ENCODE peak calls at places on chromosomes 4 and X, in ten cellular contexts. One of them, this sample, is unnamed.

GRCh38 chr4:31246856-31247255 is 526.7 kb downstream of the PCDH7 start:
- DNase-seq in right cardiac atrium: no peak
- DNase-seq in stimulated activated CD4-positive, alpha-beta T cell treated with anti-CD3 and anti-CD28 coated beads, TNF-alpha, amount 100 ng/mL, for 1 hour: no peak
- DNase-seq in stimulated activated naive CD8-positive, alpha-beta T cell treated with anti-CD3 and anti-CD28 coated beads, Interleukin-15, Interleukin-2, amounts not matched to agents 100 U/mL and 50 U/mL, for 24 hours: no peak
- DNase-seq in Right ventricle myocardium superior: no peak
- DNase-seq in amygdala: no peak
- DNase-seq in activated naive CD4-positive, alpha-beta T cell treated with Interleukin-2 at 50 U/mL for 16 hours: no peak
- DNase-seq in T-helper 2 cell: no peak
- DNase-seq in ureter: no peak
- DNase-seq in colonic mucosa: no peak
- DNase-seq in this sample: no peak

GRCh38 chrX:134676440-134676839 is 18.2 kb upstream of the PLAC1 start:
- DNase-seq in right cardiac atrium: no peak
- DNase-seq in stimulated activated naive CD8-positive, alpha-beta T cell treated with anti-CD3 and anti-CD28 coated beads, Interleukin-15, Interleukin-2, amounts not matched to agents 100 U/mL and 50 U/mL, for 24 hours: no peak
- DNase-seq in stimulated activated CD4-positive, alpha-beta T cell treated with anti-CD3 and anti-CD28 coated beads, TNF-alpha, amount 100 ng/mL, for 1 hour: no peak
- DNase-seq in Right ventricle myocardium superior: no peak
- DNase-seq in amygdala: no peak
- DNase-seq in colonic mucosa: no peak
- DNase-seq in activated naive CD4-positive, alpha-beta T cell treated with Interleukin-2 at 50 U/mL for 16 hours: no peak
- DNase-seq in ureter: no peak
- DNase-seq in T-helper 2 cell: no peak
- DNase-seq in this sample: no peak

GRCh38 chrX:97070346-97070745 is 186.6 kb downstream of the RPA4 start:
- DNase-seq in ureter: no peak
- DNase-seq in activated naive CD4-positive, alpha-beta T cell treated with Interleukin-2 at 50 U/mL for 16 hours: no peak
- DNase-seq in Right ventricle myocardium superior: no peak
- DNase-seq in stimulated activated CD4-positive, alpha-beta T cell treated with anti-CD3 and anti-CD28 coated beads, TNF-alpha, amount 100 ng/mL, for 1 hour: no peak
- DNase-seq in colonic mucosa: no peak
- DNase-seq in right cardiac atrium: no peak
- DNase-seq in amygdala: no peak
- DNase-seq in T-helper 2 cell: no peak
- DNase-seq in stimulated activated naive CD8-positive, alpha-beta T cell treated with anti-CD3 and anti-CD28 coated beads, Interleukin-15, Interleukin-2, amounts not matched to agents 100 U/mL and 50 U/mL, for 24 hours: no peak
- DNase-seq in this sample: no peak

GRCh38 chr4:23946307-23946706 is 56.5 kb upstream of the PPARGC1A start:
- DNase-seq in amygdala: no peak
- DNase-seq in T-helper 2 cell: no peak
- DNase-seq in Right ventricle myocardium superior: no peak
- DNase-seq in colonic mucosa: no peak
- DNase-seq in ureter: no peak
- DNase-seq in stimulated activated naive CD8-positive, alpha-beta T cell treated with anti-CD3 and anti-CD28 coated beads, Interleukin-15, Interleukin-2, amounts not matched to agents 100 U/mL and 50 U/mL, for 24 hours: no peak
- DNase-seq in activated naive CD4-positive, alpha-beta T cell treated with Interleukin-2 at 50 U/mL for 16 hours: no peak
- DNase-seq in right cardiac atrium: no peak
- DNase-seq in stimulated activated CD4-positive, alpha-beta T cell treated with anti-CD3 and anti-CD28 coated beads, TNF-alpha, amount 100 ng/mL, for 1 hour: no peak
- DNase-seq in this sample: no peak

GRCh38 chr4:103915224-103915869 is 195.6 kb upstream of the TACR3 start:
- DNase-seq in stimulated activated naive CD8-positive, alpha-beta T cell treated with anti-CD3 and anti-CD28 coated beads, Interleukin-15, Interleukin-2, amounts not matched to agents 100 U/mL and 50 U/mL, for 24 hours: no peak
- DNase-seq in ureter: no peak
- DNase-seq in Right ventricle myocardium superior: no peak
- DNase-seq in T-helper 2 cell: peak
- DNase-seq in activated naive CD4-positive, alpha-beta T cell treated with Interleukin-2 at 50 U/mL for 16 hours: no peak
- DNase-seq in stimulated activated CD4-positive, alpha-beta T cell treated with anti-CD3 and anti-CD28 coated beads, TNF-alpha, amount 100 ng/mL, for 1 hour: no peak
- DNase-seq in right cardiac atrium: no peak
- DNase-seq in amygdala: no peak
- DNase-seq in colonic mucosa: no peak
- DNase-seq in this sample: peak

GRCh38 chr4:110049951-110050925 is 137.6 kb downstream of the EGF start:
- DNase-seq in Right ventricle myocardium superior: no peak
- DNase-seq in colonic mucosa: peak
- DNase-seq in amygdala: peak
- DNase-seq in ureter: no peak
- DNase-seq in stimulated activated CD4-positive, alpha-beta T cell treated with anti-CD3 and anti-CD28 coated beads, TNF-alpha, amount 100 ng/mL, for 1 hour: no peak
- DNase-seq in activated naive CD4-positive, alpha-beta T cell treated with Interleukin-2 at 50 U/mL for 16 hours: peak
- DNase-seq in T-helper 2 cell: peak
- DNase-seq in stimulated activated naive CD8-positive, alpha-beta T cell treated with anti-CD3 and anti-CD28 coated beads, Interleukin-15, Interleukin-2, amounts not matched to agents 100 U/mL and 50 U/mL, for 24 hours: peak
- DNase-seq in right cardiac atrium: peak
- DNase-seq in this sample: peak

GRCh38 chr4:163166041-163166579 is 580 bp downstream of the NAF1 start:
- DNase-seq in ureter: peak
- DNase-seq in right cardiac atrium: peak
- DNase-seq in stimulated activated naive CD8-positive, alpha-beta T cell treated with anti-CD3 and anti-CD28 coated beads, Interleukin-15, Interleukin-2, amounts not matched to agents 100 U/mL and 50 U/mL, for 24 hours: peak
- DNase-seq in amygdala: peak
- DNase-seq in T-helper 2 cell: peak
- DNase-seq in activated naive CD4-positive, alpha-beta T cell treated with Interleukin-2 at 50 U/mL for 16 hours: peak
- DNase-seq in colonic mucosa: peak
- DNase-seq in stimulated activated CD4-positive, alpha-beta T cell treated with anti-CD3 and anti-CD28 coated beads, TNF-alpha, amount 100 ng/mL, for 1 hour: no peak
- DNase-seq in Right ventricle myocardium superior: peak
- DNase-seq in this sample: peak

GRCh38 chr4:177225605-177226004 is 84.1 kb upstream of the NEIL3 start:
- DNase-seq in right cardiac atrium: no peak
- DNase-seq in amygdala: no peak
- DNase-seq in colonic mucosa: no peak
- DNase-seq in T-helper 2 cell: peak
- DNase-seq in ureter: no peak
- DNase-seq in activated naive CD4-positive, alpha-beta T cell treated with Interleukin-2 at 50 U/mL for 16 hours: no peak
- DNase-seq in Right ventricle myocardium superior: no peak
- DNase-seq in stimulated activated naive CD8-positive, alpha-beta T cell treated with anti-CD3 and anti-CD28 coated beads, Interleukin-15, Interleukin-2, amounts not matched to agents 100 U/mL and 50 U/mL, for 24 hours: no peak
- DNase-seq in stimulated activated CD4-positive, alpha-beta T cell treated with anti-CD3 and anti-CD28 coated beads, TNF-alpha, amount 100 ng/mL, for 1 hour: no peak
- DNase-seq in this sample: no peak

GRCh38 chrX:153766871-153767673 is 3.0 kb downstream of the PLXNB3 start:
- DNase-seq in stimulated activated naive CD8-positive, alpha-beta T cell treated with anti-CD3 and anti-CD28 coated beads, Interleukin-15, Interleukin-2, amounts not matched to agents 100 U/mL and 50 U/mL, for 24 hours: no peak
- DNase-seq in right cardiac atrium: peak
- DNase-seq in activated naive CD4-positive, alpha-beta T cell treated with Interleukin-2 at 50 U/mL for 16 hours: no peak
- DNase-seq in T-helper 2 cell: no peak
- DNase-seq in colonic mucosa: no peak
- DNase-seq in Right ventricle myocardium superior: peak
- DNase-seq in ureter: no peak
- DNase-seq in amygdala: no peak
- DNase-seq in stimulated activated CD4-positive, alpha-beta T cell treated with anti-CD3 and anti-CD28 coated beads, TNF-alpha, amount 100 ng/mL, for 1 hour: no peak
- DNase-seq in this sample: no peak

GRCh38 chr4:82431026-82431745 is 796 bp downstream of the ENOPH1 start:
- DNase-seq in T-helper 2 cell: peak
- DNase-seq in amygdala: no peak
- DNase-seq in stimulated activated naive CD8-positive, alpha-beta T cell treated with anti-CD3 and anti-CD28 coated beads, Interleukin-15, Interleukin-2, amounts not matched to agents 100 U/mL and 50 U/mL, for 24 hours: peak
- DNase-seq in colonic mucosa: peak
- DNase-seq in ureter: peak
- DNase-seq in activated naive CD4-positive, alpha-beta T cell treated with Interleukin-2 at 50 U/mL for 16 hours: peak
- DNase-seq in Right ventricle myocardium superior: no peak
- DNase-seq in stimulated activated CD4-positive, alpha-beta T cell treated with anti-CD3 and anti-CD28 coated beads, TNF-alpha, amount 100 ng/mL, for 1 hour: no peak
- DNase-seq in right cardiac atrium: peak
- DNase-seq in this sample: no peak

GRCh38 chrX:138519296-138519695 is 192.2 kb downstream of the FGF13 start:
- DNase-seq in ureter: no peak
- DNase-seq in activated naive CD4-positive, alpha-beta T cell treated with Interleukin-2 at 50 U/mL for 16 hours: no peak
- DNase-seq in Right ventricle myocardium superior: no peak
- DNase-seq in right cardiac atrium: no peak
- DNase-seq in amygdala: no peak
- DNase-seq in T-helper 2 cell: no peak
- DNase-seq in stimulated activated naive CD8-positive, alpha-beta T cell treated with anti-CD3 and anti-CD28 coated beads, Interleukin-15, Interleukin-2, amounts not matched to agents 100 U/mL and 50 U/mL, for 24 hours: no peak
- DNase-seq in colonic mucosa: no peak
- DNase-seq in stimulated activated CD4-positive, alpha-beta T cell treated with anti-CD3 and anti-CD28 coated beads, TNF-alpha, amount 100 ng/mL, for 1 hour: no peak
- DNase-seq in this sample: no peak

GRCh38 chr4:125316781-125317525 is 2.2 kb downstream of the FAT4 start:
- DNase-seq in colonic mucosa: peak
- DNase-seq in right cardiac atrium: peak
- DNase-seq in activated naive CD4-positive, alpha-beta T cell treated with Interleukin-2 at 50 U/mL for 16 hours: no peak
- DNase-seq in T-helper 2 cell: no peak
- DNase-seq in Right ventricle myocardium superior: peak
- DNase-seq in ureter: no peak
- DNase-seq in amygdala: no peak
- DNase-seq in stimulated activated naive CD8-positive, alpha-beta T cell treated with anti-CD3 and anti-CD28 coated beads, Interleukin-15, Interleukin-2, amounts not matched to agents 100 U/mL and 50 U/mL, for 24 hours: peak
- DNase-seq in stimulated activated CD4-positive, alpha-beta T cell treated with anti-CD3 and anti-CD28 coated beads, TNF-alpha, amount 100 ng/mL, for 1 hour: no peak
- DNase-seq in this sample: no peak

This sample was measured in SJCRH30.